ENCODE peak calls at places on chromosome 11, in six cellular contexts. O is endodermal cell, Q is transverse colon, J is heart left ventricle, K is stomach, Z is H1. D is an unnamed sample.

GRCh38 chr11:125990244-125990643 is 44.4 kb downstream of the VSIG10L2 start:
- DNase-seq in Z (no peak), Q (no peak), O (no peak), K (no peak), J (no peak), D (peak)

GRCh38 chr11:2929880-2930704 is 872 bp upstream of the PHLDA2 start:
- DNase-seq in K (peak), Q (peak), O (peak), J (no peak), Z (no peak), D (peak)

GRCh38 chr11:125886997-125887372 is 483 bp upstream of the HYLS1 start:
- DNase-seq in Q (peak), K (no peak), J (peak), O (peak), Z (no peak), D (peak)

GRCh38 chr11:75389276-75389605 is 10.1 kb upstream of the RPS3 start:
- DNase-seq in Z (no peak), O (no peak), K (no peak), J (no peak), Q (no peak), D (no peak)

GRCh38 chr11:100687630-100688395 is 725 bp downstream of the ARHGAP42 start:
- DNase-seq in J (no peak), O (peak), Z (peak), Q (peak), K (peak), D (peak)

GRCh38 chr11:70590356-70590991 is 192.1 kb downstream of the CTTN start:
- DNase-seq in O (no peak), K (no peak), Z (no peak), Q (no peak), J (no peak), D (peak)

GRCh38 chr11:44716256-44716655 is 10.5 kb upstream of the TSPAN18 start:
- DNase-seq in K (no peak), O (no peak), J (no peak), Z (no peak), Q (no peak), D (no peak)

GRCh38 chr11:87473174-87473573 is 435.4 kb downstream of the TMEM135 start:
- DNase-seq in Z (no peak), J (no peak), Q (no peak), K (no peak), O (no peak), D (peak)

GRCh38 chr11:99841885-99842284 is 821.1 kb downstream of the CNTN5 start:
- DNase-seq in Z (no peak), K (no peak), J (no peak), O (no peak), Q (no peak), D (no peak)

GRCh38 chr11:115682901-115683300 is 178.7 kb upstream of the CADM1 start:
- DNase-seq in O (no peak), Q (no peak), K (no peak), J (no peak), Z (no peak), D (no peak)

GRCh38 chr11:19972091-19972490 is 188.2 kb downstream of the DBX1 start:
- DNase-seq in Z (no peak), Q (no peak), J (no peak), O (no peak), K (no peak), D (no peak)

GRCh38 chr11:118050208-118050891 is 26.5 kb upstream of the TMPRSS4 start:
- DNase-seq in Z (no peak), J (no peak), O (no peak), K (peak), Q (no peak), D (no peak)

GRCh38 chr11:12754582-12755250 is 80.5 kb downstream of the TEAD1 start:
- DNase-seq in O (no peak), Q (peak), K (no peak), J (no peak), Z (no peak), D (no peak)

GRCh38 chr11:129950319-129951034 is 52.2 kb downstream of the PRDM10 start:
- DNase-seq in Z (no peak), K (no peak), Q (peak), O (no peak), J (no peak), D (no peak)

GRCh38 chr11:96230686-96231085 is 112.3 kb downstream of the MAML2 start:
- DNase-seq in Q (no peak), Z (no peak), J (no peak), K (no peak), O (no peak), D (no peak)

GRCh38 chr11:10658621-10659338 is 34.8 kb downstream of the IRAG1 start:
- DNase-seq in O (no peak), J (no peak), K (no peak), Z (no peak), Q (no peak), D (no peak)

GRCh38 chr11:12868315-12869073 is 140.6 kb upstream of the RASSF10 start:
- DNase-seq in K (no peak), Q (no peak), O (no peak), J (no peak), Z (no peak), D (peak)

GRCh38 chr11:126115820-126116319 is 53.2 kb upstream of the CDON start:
- DNase-seq in Z (no peak), Q (peak), K (peak), J (no peak), O (peak), D (peak)

GRCh38 chr11:3130269-3131071 is 34.6 kb downstream of the OSBPL5 start:
- DNase-seq in J (peak), Z (no peak), Q (no peak), O (peak), K (no peak), D (peak)

GRCh38 chr11:120928506-120929062 is 95.3 kb upstream of the TBCEL start:
- DNase-seq in J (no peak), Z (no peak), O (no peak), Q (no peak), K (no peak), D (no peak)
- TF ChIP-seq CTCF in J (no peak), Z (peak), O (peak), Q (no peak), K (no peak), D (no peak)

GRCh38 chr11:128948583-128948982 is 5.9 kb upstream of the TP53AIP1 start:
- DNase-seq in O (peak), Z (no peak), K (no peak), J (no peak), Q (no peak), D (no peak)
- TF ChIP-seq CTCF in O (peak), Z (peak), K (no peak), J (peak), Q (no peak), D (no peak)

DNA sequence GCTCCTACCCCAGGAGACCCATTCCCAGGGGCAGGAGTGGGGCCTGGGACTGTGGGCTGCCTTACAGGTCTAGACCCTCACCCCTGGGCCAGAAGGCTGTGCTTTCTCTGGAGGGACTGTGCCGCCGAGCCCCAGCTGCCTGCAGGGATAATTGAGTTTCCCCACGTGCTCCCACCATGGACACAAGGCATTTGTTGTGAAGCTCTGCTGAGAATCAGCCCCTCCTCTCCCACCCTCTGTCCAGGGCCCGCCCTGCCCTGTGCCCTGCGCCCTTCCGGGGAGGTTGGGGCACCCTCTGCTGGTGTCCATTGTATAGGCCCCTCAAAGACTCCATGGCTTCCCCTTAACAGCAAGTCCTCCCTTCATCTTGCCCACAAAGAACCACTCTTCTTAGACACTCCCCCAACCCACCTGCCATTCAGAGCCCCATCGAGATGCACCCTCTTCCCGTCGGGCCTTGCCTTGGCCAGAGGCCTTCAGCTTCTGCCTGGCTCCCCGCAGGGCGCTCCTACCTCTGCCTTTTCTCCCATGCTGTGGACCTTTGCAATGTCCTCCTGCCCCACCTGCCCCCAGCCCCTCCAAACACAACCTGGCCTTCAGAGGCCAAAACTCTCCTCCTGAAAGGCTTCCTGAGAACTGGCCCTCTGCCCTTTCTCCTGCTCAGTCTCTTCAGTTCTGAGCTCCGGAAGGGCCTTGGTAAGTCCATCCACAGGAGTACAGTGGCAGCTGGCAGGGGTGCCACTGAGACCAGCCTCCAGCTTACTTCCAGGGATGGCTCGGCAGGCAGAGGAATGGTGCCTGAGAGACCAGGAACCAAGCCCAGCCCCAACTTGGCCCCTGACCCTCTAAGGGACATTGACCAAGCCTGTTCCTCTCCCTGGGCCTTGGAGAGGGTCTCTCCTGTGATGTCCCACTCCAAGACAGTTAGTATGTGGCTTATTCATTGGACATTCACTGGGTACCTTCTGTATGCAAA is 22.4 kb downstream of the DUSP8 start:
- DNase-seq in Z (no peak), J (peak), Q (no peak), O (no peak), K (no peak), D (peak)
- TF ChIP-seq CTCF in Z (peak), J (peak), Q (no peak), O (peak), K (no peak), D (no peak)

DNA sequence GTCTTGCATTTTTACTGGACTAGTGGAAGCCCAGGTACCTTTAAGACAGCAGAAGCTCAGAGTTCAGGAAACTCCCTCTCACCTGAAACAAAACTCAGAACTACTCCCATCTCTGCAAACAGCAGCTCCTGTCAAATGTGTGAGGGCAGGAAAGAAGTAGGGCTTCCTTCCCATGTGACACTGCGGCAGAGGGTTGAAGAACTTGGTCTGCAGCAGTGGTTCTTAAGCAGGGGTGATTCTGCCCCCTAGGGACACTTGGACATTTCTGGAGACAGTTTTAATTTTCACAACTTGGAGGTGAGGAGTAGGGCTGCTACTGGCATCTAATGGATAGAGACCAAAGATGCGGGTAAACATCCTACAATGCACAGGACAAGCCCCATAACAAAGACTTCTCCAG is 63.4 kb downstream of the RCN1 start:
- DNase-seq in Q (no peak), Z (no peak), O (no peak), J (no peak), K (no peak), D (no peak)
- TF ChIP-seq CTCF in Q (no peak), Z (no peak), O (peak), J (peak), K (no peak), D (peak)

GRCh38 chr11:18264035-18264434 is 2.0 kb upstream of the SAA1 start:
- DNase-seq in J (no peak), K (no peak), O (no peak), Z (no peak), Q (no peak), D (no peak)
- TF ChIP-seq CTCF in J (no peak), K (no peak), O (no peak), Z (no peak), Q (no peak), D (no peak)

GRCh38 chr11:97460091-97460490 is 1070.3 kb downstream of the JRKL start:
- DNase-seq in Z (no peak), Q (no peak), O (no peak), J (no peak), K (no peak), D (no peak)

GRCh38 chr11:97451441-97451840 is 1061.6 kb downstream of the JRKL start:
- DNase-seq in J (no peak), Z (no peak), K (no peak), O (no peak), Q (no peak), D (no peak)

DNA sequence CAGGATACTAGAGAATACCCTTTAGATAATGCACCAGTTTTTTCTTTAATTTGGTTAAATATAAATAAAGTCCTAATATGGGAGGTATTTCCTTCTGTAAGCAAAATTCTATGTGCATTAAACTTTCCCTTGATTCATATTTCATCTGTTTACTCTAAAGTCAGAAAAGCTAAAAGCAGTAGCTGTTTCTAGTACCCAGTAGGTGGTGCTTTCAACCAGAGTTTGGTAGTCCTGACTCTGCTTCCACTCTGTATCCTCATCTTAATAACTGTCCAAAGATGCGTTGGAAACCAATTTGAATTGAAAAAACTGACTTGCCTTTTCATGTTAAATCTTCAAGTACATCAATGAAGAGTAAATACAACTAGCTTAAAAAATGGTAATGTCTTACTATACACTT is 1065.2 kb downstream of the JRKL start:
- DNase-seq in K (no peak), J (no peak), O (no peak), Q (no peak), Z (no peak), D (no peak)
- TF ChIP-seq CTCF in K (no peak), J (peak), O (peak), Q (no peak), Z (peak), D (no peak)

DNA sequence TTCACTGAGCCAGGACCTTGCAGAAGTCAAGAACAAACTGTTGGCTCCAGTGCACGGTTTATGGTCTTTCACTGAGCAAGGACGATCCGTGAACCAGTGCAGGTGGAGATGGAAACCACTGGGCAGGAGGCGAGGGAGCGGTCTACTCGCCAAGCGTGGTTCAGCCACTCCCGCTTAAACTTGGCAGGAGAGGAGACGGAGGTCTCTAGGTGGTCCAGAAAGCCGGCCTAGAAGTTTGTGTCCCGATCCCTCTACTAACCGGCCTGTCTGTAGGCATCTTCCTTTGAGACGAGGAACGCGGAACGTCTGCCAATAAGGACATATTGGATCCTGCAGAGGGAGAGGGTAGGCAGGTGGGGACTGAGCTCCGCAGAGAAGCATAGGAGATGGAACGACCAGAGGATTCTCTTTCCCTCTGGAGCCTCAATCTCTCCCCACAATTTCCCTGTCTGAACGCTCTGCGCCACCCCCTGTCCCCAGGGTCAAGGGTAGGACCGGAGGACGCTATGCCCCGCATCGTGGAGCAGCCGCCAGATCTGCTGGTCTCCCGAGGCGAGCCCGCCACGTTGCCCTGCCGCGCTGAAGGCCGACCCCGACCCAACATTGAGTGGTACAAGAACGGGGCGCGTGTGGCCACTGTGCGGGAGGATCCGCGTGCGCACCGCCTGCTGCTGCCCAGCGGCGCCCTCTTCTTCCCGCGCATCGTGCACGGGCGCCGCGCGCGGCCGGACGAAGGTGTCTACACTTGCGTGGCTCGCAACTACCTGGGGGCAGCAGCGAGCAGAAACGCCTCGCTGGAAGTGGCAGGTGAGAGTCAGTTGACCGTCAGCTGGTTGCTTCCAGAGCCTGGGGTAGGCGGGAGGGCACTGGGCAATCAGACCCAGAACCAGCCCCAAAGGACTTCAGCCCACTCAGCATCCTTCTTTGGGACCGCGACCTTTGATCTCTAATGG is 3.4 kb downstream of the ROBO3 start:
- DNase-seq in Z (no peak), J (no peak), K (no peak), O (peak), Q (no peak), D (no peak)
- TF ChIP-seq CTCF in Z (peak), J (no peak), K (no peak), O (peak), Q (no peak), D (no peak)